ENCODE peak calls at places on chromosomes 12 and 14, in six cellular contexts. N is GM23248, A is dorsolateral prefrontal cortex, F is AG09309, L is right lobe of liver, Q is BE2C. R is an unnamed sample.

GRCh38 chr12:122489038-122489437 is 11.7 kb downstream of the ZCCHC8 start:
- DNase-seq in N (no peak), A (no peak), F (no peak), L (no peak), Q (no peak), R (no peak)

GRCh38 chr12:11885261-11886038 is 185.3 kb upstream of the BCL2L14 start:
- DNase-seq in N (peak; percentile 54), A (no peak), F (no peak), L (peak; percentile 50), Q (no peak), R (no peak)

GRCh38 chr12:570237-570925 is 92.9 kb downstream of the NINJ2 start:
- DNase-seq in N (peak; percentile 96), A (no peak), F (no peak), L (peak; percentile 77), Q (peak; percentile 68), R (peak; percentile 56)

GRCh38 chr14:44453433-44454171 is 53.5 kb downstream of the FSCB start:
- DNase-seq in N (no peak), A (no peak), F (no peak), L (no peak), Q (no peak), R (no peak)

GRCh38 chr12:100058482-100059029 is 73.8 kb upstream of the ANKS1B start:
- DNase-seq in N (peak; percentile 85), A (no peak), F (peak; percentile 93), L (no peak), Q (no peak), R (peak; percentile 72)

GRCh38 chr12:49347307-49348237 is 884 bp downstream of the DNAJC22 start:
- DNase-seq in N (peak; percentile 84), A (peak; percentile 84), F (no peak), L (peak; percentile 99), Q (peak; percentile 89), R (no peak)

GRCh38 chr12:50099302-50100008 is 4.4 kb upstream of the GPD1 start:
- DNase-seq in N (peak; percentile 84), A (no peak), F (no peak), L (no peak), Q (no peak), R (no peak)

GRCh38 chr12:77521458-77522115 is 309.1 kb upstream of the NAV3 start:
- DNase-seq in N (peak; percentile 43), A (no peak), F (peak; percentile 31), L (no peak), Q (no peak), R (no peak)

GRCh38 chr12:118103601-118104382 is at the start of gene VSIG10:
- DNase-seq in N (peak; percentile 75), A (peak; percentile 21), F (peak; percentile 8), L (peak; percentile 90), Q (peak; percentile 79), R (no peak)

GRCh38 chr14:30971586-30971985 is 53.9 kb upstream of the AP4S1 start:
- DNase-seq in N (no peak), A (no peak), F (no peak), L (no peak), Q (no peak), R (no peak)

GRCh38 chr12:120721866-120722265 is 3.8 kb upstream of the ACADS start:
- DNase-seq in N (no peak), A (no peak), F (no peak), L (no peak), Q (peak; percentile 80), R (no peak)

GRCh38 chr14:21868442-21869046 is 194.9 kb upstream of the OR4E1 start:
- DNase-seq in N (peak; percentile 54), A (no peak), F (no peak), L (no peak), Q (peak; percentile 50), R (no peak)

GRCh38 chr14:70292716-70293115 is 66.8 kb downstream of the COX16 start:
- DNase-seq in N (no peak), A (no peak), F (no peak), L (no peak), Q (no peak), R (no peak)

GRCh38 chr14:58690801-58691516 is 53.2 kb downstream of the DACT1 start:
- DNase-seq in N (no peak), A (no peak), F (no peak), L (no peak), Q (no peak), R (no peak)

GRCh38 chr12:79686171-79686570 is 4.6 kb downstream of the PAWR start:
- DNase-seq in N (no peak), A (no peak), F (no peak), L (no peak), Q (no peak), R (no peak)

GRCh38 chr14:29928342-29928640 is 644 bp upstream of the PRKD1 start:
- DNase-seq in N (peak; percentile 16), A (no peak), F (no peak), L (no peak), Q (no peak), R (no peak)

GRCh38 chr12:57210926-57211700 is 5.5 kb upstream of the NXPH4 start:
- DNase-seq in N (no peak), A (no peak), F (no peak), L (no peak), Q (no peak), R (no peak)

GRCh38 chr12:110090266-110091135 is 33.7 kb upstream of the IFT81 start:
- DNase-seq in N (no peak), A (no peak), F (no peak), L (no peak), Q (no peak), R (no peak)

GRCh38 chr12:103820881-103821489 is 20.0 kb downstream of the NT5DC3 start:
- DNase-seq in N (no peak), A (no peak), F (no peak), L (no peak), Q (no peak), R (no peak)

GRCh38 chr12:75471928-75472865 is 8.4 kb upstream of the GLIPR1 start:
- DNase-seq in N (no peak), A (no peak), F (no peak), L (no peak), Q (no peak), R (no peak)

GRCh38 chr12:45987339-45987726 is 3.0 kb downstream of the SCAF11 start:
- DNase-seq in N (no peak), A (no peak), F (no peak), L (no peak), Q (no peak), R (no peak)

GRCh38 chr12:45989277-45989856 is 1.0 kb downstream of the SCAF11 start:
- DNase-seq in N (peak; percentile 75), A (no peak), F (no peak), L (no peak), Q (no peak), R (no peak)

GRCh38 chr12:45989857-45990467 is 412 bp downstream of the SCAF11 start:
- DNase-seq in N (peak; percentile 78), A (peak; percentile 44), F (no peak), L (peak; percentile 85), Q (peak; percentile 63), R (no peak)

GRCh38 chr12:45986646-45987338 is 3.6 kb downstream of the SCAF11 start:
- DNase-seq in N (peak; percentile 35), A (no peak), F (no peak), L (no peak), Q (no peak), R (no peak)

DNA sequence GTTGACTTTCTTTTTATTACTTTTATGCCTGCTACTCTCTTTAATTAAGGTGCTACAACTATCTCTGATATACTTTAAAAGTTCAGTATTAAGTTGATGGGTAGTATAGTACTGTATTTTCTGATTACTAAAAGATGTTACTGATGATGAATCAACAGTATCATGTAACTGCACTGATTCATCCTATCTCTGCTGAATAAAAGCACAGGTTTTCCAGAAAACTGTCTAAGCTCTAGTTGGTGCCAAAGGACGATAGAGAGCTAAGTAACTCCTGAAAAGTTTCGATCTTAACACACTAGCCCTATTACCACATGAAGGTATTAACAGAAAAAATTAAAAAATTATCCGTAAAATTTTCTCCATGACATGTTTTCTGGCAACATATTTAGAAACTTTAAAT is 2.1 kb downstream of the SCAF11 start:
- DNase-seq in N (peak; percentile 86), A (no peak), F (no peak), L (no peak), Q (no peak), R (no peak)
- H3K4me3 ChIP-seq in N (peak overlapping the region; percentile 80), A (no peak overlapping the region), F (no peak overlapping the region), L (no peak overlapping the region), Q (peak overlapping the region; percentile 81), R (peak overlapping the region; percentile 91)

GRCh38 chr12:80714846-80715245 is 1.9 kb upstream of the MYF5 start:
- DNase-seq in N (no peak), A (no peak), F (no peak), L (no peak), Q (no peak), R (no peak)

GRCh38 chr12:80714055-80714454 is 2.7 kb upstream of the MYF5 start:
- DNase-seq in N (no peak), A (no peak), F (no peak), L (no peak), Q (no peak), R (no peak)

GRCh38 chr12:80715850-80716249 is 862 bp upstream of the MYF5 start:
- DNase-seq in N (no peak), A (no peak), F (no peak), L (no peak), Q (no peak), R (no peak)

GRCh38 chr12:80713419-80713818 is 3.3 kb upstream of the MYF5 start:
- DNase-seq in N (no peak), A (no peak), F (no peak), L (no peak), Q (no peak), R (no peak)

DNA sequence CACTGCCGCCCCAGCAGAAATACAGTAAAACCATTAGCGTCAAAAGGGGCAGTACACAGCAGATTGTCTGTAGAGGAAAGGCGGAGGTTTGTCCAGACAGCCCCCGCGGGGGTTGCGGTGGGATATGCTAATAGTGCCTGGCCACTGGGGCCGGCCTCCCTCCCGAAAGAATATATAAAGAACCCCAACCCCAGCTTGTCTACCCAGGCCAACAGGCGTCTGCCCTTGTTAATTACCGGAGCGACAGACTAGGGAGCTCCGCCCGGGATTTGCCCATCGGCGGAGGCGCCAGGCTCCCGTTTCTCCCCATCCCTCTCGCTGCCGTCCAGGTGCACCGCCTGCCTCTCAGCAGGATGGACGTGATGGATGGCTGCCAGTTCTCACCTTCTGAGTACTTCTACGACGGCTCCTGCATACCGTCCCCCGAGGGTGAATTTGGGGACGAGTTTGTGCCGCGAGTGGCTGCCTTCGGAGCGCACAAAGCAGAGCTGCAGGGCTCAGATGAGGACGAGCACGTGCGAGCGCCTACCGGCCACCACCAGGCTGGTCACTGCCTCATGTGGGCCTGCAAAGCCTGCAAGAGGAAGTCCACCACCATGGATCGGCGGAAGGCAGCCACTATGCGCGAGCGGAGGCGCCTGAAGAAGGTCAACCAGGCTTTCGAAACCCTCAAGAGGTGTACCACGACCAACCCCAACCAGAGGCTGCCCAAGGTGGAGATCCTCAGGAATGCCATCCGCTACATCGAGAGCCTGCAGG is at the start of gene MYF5:
- DNase-seq in N (no peak), A (no peak), F (no peak), L (no peak), Q (no peak), R (no peak)
- H3K4me3 ChIP-seq in N (no peak within 1 kb of the TSS), A (no peak within 1 kb of the TSS), F (no peak within 1 kb of the TSS), L (no peak within 1 kb of the TSS), Q (no peak within 1 kb of the TSS), R (peak within 1 kb of the TSS; percentile 49)

GRCh38 chr14:100105357-100106169 is 40.3 kb downstream of the EVL start:
- DNase-seq in N (no peak), A (no peak), F (no peak), L (peak; percentile 49), Q (no peak), R (no peak)
- H3K4me3 ChIP-seq in N (no peak overlapping the region), A (no peak overlapping the region), F (no peak overlapping the region), L (no peak overlapping the region), Q (no peak overlapping the region), R (no peak overlapping the region)

DNA sequence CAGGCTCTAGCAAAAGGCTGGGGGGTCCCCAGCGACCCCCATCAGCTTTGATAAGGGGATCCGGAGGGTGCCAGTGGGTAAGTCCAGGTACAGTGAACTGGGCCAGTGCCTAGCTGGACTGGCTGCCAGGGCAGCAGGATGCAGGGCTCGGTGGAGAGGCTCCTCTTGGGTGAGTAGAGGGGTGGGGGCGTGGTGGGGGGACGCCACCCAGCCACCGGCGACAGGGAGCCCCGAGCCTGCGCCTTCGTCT is 171 bp downstream of the RAPGEF3 start:
- DNase-seq in N (no peak), A (no peak), F (no peak), L (no peak), Q (no peak), R (no peak)
- H3K4me3 ChIP-seq in N (peak overlapping the region; percentile 78), A (peak overlapping the region; percentile 71), F (peak overlapping the region; percentile 61), L (peak overlapping the region; percentile 67), Q (peak overlapping the region; percentile 67), R (peak overlapping the region; percentile 61)